ENCODE peak calls at places on chromosomes 11 and 22, in five cellular contexts. One of them, this sample, is unnamed.

GRCh38 chr11:114610984-114611944 is 15.7 kb upstream of the NXPE4 start:
- DNase-seq in SK-N-SH: no peak
- DNase-seq in GM12878: no peak
- DNase-seq in K562: no peak
- DNase-seq in HepG2: no peak
- DNase-seq in this sample: no peak

GRCh38 chr11:129280027-129280811 is 88.1 kb upstream of the ARHGAP32 start:
- DNase-seq in GM12878: no peak
- DNase-seq in K562: no peak
- DNase-seq in HepG2: peak; percentile 58
- DNase-seq in SK-N-SH: peak; percentile 34
- DNase-seq in this sample: no peak

GRCh38 chr22:50719814-50720300 is 18.1 kb upstream of the ACR start:
- DNase-seq in SK-N-SH: no peak
- DNase-seq in GM12878: no peak
- DNase-seq in HepG2: no peak
- DNase-seq in K562: no peak
- DNase-seq in this sample: no peak

GRCh38 chr11:32792948-32793475 is 1.4 kb downstream of the CCDC73 start:
- DNase-seq in GM12878: peak; percentile 26
- DNase-seq in HepG2: peak; percentile 21
- DNase-seq in K562: peak; percentile 43
- DNase-seq in SK-N-SH: peak; percentile 39
- DNase-seq in this sample: no peak

GRCh38 chr22:36039125-36039524 is 10.5 kb upstream of the RBFOX2 start:
- DNase-seq in K562: no peak
- DNase-seq in HepG2: no peak
- DNase-seq in GM12878: no peak
- DNase-seq in SK-N-SH: no peak
- DNase-seq in this sample: no peak

GRCh38 chr22:36913431-36914382 is at the start of gene CSF2RB:
- DNase-seq in K562: no peak
- DNase-seq in GM12878: no peak
- DNase-seq in SK-N-SH: no peak
- DNase-seq in HepG2: no peak
- DNase-seq in this sample: peak; percentile 93

GRCh38 chr22:23072911-23073491 is 2.7 kb downstream of the GNAZ start:
- DNase-seq in SK-N-SH: no peak
- DNase-seq in HepG2: no peak
- DNase-seq in GM12878: no peak
- DNase-seq in K562: no peak
- DNase-seq in this sample: no peak

GRCh38 chr11:12556155-12556554 is 118.1 kb upstream of the TEAD1 start:
- DNase-seq in SK-N-SH: no peak
- DNase-seq in GM12878: no peak
- DNase-seq in K562: no peak
- DNase-seq in HepG2: no peak
- DNase-seq in this sample: no peak

GRCh38 chr11:3906166-3906565 is 50.7 kb downstream of the STIM1 start:
- DNase-seq in SK-N-SH: no peak
- DNase-seq in HepG2: no peak
- DNase-seq in GM12878: no peak
- DNase-seq in K562: no peak
- DNase-seq in this sample: no peak

GRCh38 chr22:32836286-32836859 is 34.9 kb downstream of the TIMP3 start:
- DNase-seq in K562: peak; percentile 33
- DNase-seq in HepG2: peak; percentile 11
- DNase-seq in SK-N-SH: peak; percentile 51
- DNase-seq in GM12878: no peak
- DNase-seq in this sample: no peak

GRCh38 chr11:130672911-130673310 is 224.5 kb downstream of the ADAMTS15 start:
- DNase-seq in K562: no peak
- DNase-seq in HepG2: no peak
- DNase-seq in GM12878: no peak
- DNase-seq in SK-N-SH: no peak
- DNase-seq in this sample: no peak

GRCh38 chr11:116093065-116093464 is 588.9 kb upstream of the CADM1 start:
- DNase-seq in HepG2: no peak
- DNase-seq in K562: no peak
- DNase-seq in GM12878: no peak
- DNase-seq in SK-N-SH: no peak
- DNase-seq in this sample: no peak

GRCh38 chr11:79609511-79609910 is 168.7 kb upstream of the TENM4 start:
- DNase-seq in HepG2: no peak
- DNase-seq in GM12878: no peak
- DNase-seq in SK-N-SH: no peak
- DNase-seq in K562: no peak
- DNase-seq in this sample: no peak

GRCh38 chr11:12134239-12134590 is 23.8 kb downstream of the MICAL2 start:
- DNase-seq in HepG2: no peak
- DNase-seq in K562: no peak
- DNase-seq in SK-N-SH: no peak
- DNase-seq in GM12878: no peak
- DNase-seq in this sample: no peak

GRCh38 chr11:117658809-117659208 is 138.2 kb downstream of the DSCAML1 start:
- DNase-seq in HepG2: no peak
- DNase-seq in K562: no peak
- DNase-seq in GM12878: no peak
- DNase-seq in SK-N-SH: no peak
- DNase-seq in this sample: no peak

GRCh38 chr11:8906629-8907028 is 4.4 kb upstream of the AKIP1 start:
- DNase-seq in GM12878: no peak
- DNase-seq in HepG2: no peak
- DNase-seq in SK-N-SH: no peak
- DNase-seq in K562: no peak
- DNase-seq in this sample: no peak

GRCh38 chr22:47195676-47196492 is 433.4 kb downstream of the TBC1D22A start:
- DNase-seq in SK-N-SH: peak; percentile 26
- DNase-seq in K562: no peak
- DNase-seq in HepG2: no peak
- DNase-seq in GM12878: no peak
- DNase-seq in this sample: no peak

GRCh38 chr11:1936072-1936780 is 10.9 kb upstream of the MRPL23 start:
- DNase-seq in HepG2: no peak
- DNase-seq in SK-N-SH: peak; percentile 32
- DNase-seq in GM12878: no peak
- DNase-seq in K562: no peak
- DNase-seq in this sample: no peak

GRCh38 chr11:120523196-120523595 is 11.6 kb downstream of the GRIK4 start:
- DNase-seq in K562: no peak
- DNase-seq in SK-N-SH: no peak
- DNase-seq in GM12878: no peak
- DNase-seq in HepG2: no peak
- DNase-seq in this sample: no peak

GRCh38 chr22:47484960-47485571 is 722.6 kb downstream of the TBC1D22A start:
- DNase-seq in K562: no peak
- DNase-seq in SK-N-SH: no peak
- DNase-seq in GM12878: no peak
- DNase-seq in HepG2: no peak
- DNase-seq in this sample: no peak

GRCh38 chr11:2137202-2138071 is 1.8 kb downstream of the IGF2 start:
- DNase-seq in GM12878: no peak
- DNase-seq in SK-N-SH: peak; percentile 95
- DNase-seq in K562: peak; percentile 88
- DNase-seq in HepG2: peak; percentile 80
- DNase-seq in this sample: no peak

GRCh38 chr11:115745041-115745440 is 240.8 kb upstream of the CADM1 start:
- DNase-seq in HepG2: no peak
- DNase-seq in GM12878: no peak
- DNase-seq in K562: no peak
- DNase-seq in SK-N-SH: no peak
- DNase-seq in this sample: no peak

GRCh38 chr11:48043111-48043997 is 63.0 kb downstream of the PTPRJ start:
- DNase-seq in GM12878: no peak
- DNase-seq in HepG2: no peak
- DNase-seq in K562: no peak
- DNase-seq in SK-N-SH: no peak
- DNase-seq in this sample: peak; percentile 66

GRCh38 chr11:57224126-57224525 is 12.9 kb downstream of the APLNR start:
- DNase-seq in SK-N-SH: no peak
- DNase-seq in HepG2: no peak
- DNase-seq in GM12878: no peak
- DNase-seq in K562: no peak
- DNase-seq in this sample: no peak

GRCh38 chr22:48644108-48644507 is 1183.6 kb downstream of the BRD1 start:
- DNase-seq in K562: no peak
- DNase-seq in SK-N-SH: no peak
- DNase-seq in HepG2: peak; percentile 46
- DNase-seq in GM12878: no peak
- DNase-seq in this sample: no peak

GRCh38 chr11:75855191-75855590 is 40.2 kb downstream of the UVRAG start:
- DNase-seq in HepG2: no peak
- DNase-seq in GM12878: no peak
- DNase-seq in SK-N-SH: no peak
- DNase-seq in K562: no peak
- DNase-seq in this sample: no peak

GRCh38 chr11:124740277-124740882 is 638 bp downstream of the NRGN start:
- DNase-seq in SK-N-SH: peak; percentile 76
- DNase-seq in GM12878: no peak
- DNase-seq in HepG2: no peak
- DNase-seq in K562: no peak
- DNase-seq in this sample: peak; percentile 56

GRCh38 chr22:40797427-40797826 is 21.7 kb downstream of the SLC25A17 start:
- DNase-seq in K562: no peak
- DNase-seq in SK-N-SH: no peak
- DNase-seq in GM12878: no peak
- DNase-seq in HepG2: no peak
- DNase-seq in this sample: no peak

GRCh38 chr11:15687342-15687741 is 572.6 kb downstream of the INSC start:
- DNase-seq in K562: no peak
- DNase-seq in HepG2: no peak
- DNase-seq in GM12878: no peak
- DNase-seq in SK-N-SH: no peak
- DNase-seq in this sample: no peak

GRCh38 chr11:76765863-76766350 is 17.2 kb upstream of the TSKU start:
- DNase-seq in HepG2: peak; percentile 43
- DNase-seq in K562: no peak
- DNase-seq in GM12878: no peak
- DNase-seq in SK-N-SH: no peak
- DNase-seq in this sample: no peak

GRCh38 chr11:96324912-96325311 is 18.1 kb downstream of the MAML2 start:
- DNase-seq in HepG2: no peak
- DNase-seq in SK-N-SH: no peak
- DNase-seq in K562: no peak
- DNase-seq in GM12878: no peak
- DNase-seq in this sample: no peak

GRCh38 chr11:61601512-61601911 is 20.6 kb upstream of the SYT7 start:
- DNase-seq in K562: no peak
- DNase-seq in GM12878: no peak
- DNase-seq in SK-N-SH: no peak
- DNase-seq in HepG2: peak; percentile 88
- DNase-seq in this sample: no peak

GRCh38 chr11:8768625-8769333 is 86.2 kb downstream of the RPL27A start:
- DNase-seq in SK-N-SH: no peak
- DNase-seq in GM12878: no peak
- DNase-seq in HepG2: peak; percentile 39
- DNase-seq in K562: peak; percentile 64
- DNase-seq in this sample: no peak

DNA sequence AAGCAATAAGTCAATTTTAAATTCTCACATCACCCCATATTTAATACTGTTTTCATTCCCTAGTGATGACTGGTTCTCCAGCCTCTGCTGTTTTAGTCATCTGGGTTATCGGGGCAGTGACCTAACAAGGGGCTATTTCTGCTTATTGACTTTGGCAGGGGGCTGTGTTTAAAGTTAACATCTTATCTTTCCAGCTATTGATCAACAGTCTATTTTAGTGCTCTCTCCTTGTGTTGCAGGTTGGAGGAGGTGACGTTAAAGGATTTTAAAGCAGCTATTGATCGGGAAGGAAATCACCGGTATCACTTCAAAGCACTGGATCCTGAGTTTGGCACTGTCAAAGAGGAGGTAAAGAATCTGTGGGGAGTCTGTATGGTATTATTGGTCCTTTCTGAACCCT is 7.7 kb upstream of the DLAT start:
- DNase-seq in GM12878: no peak
- DNase-seq in HepG2: peak; percentile 35
- DNase-seq in K562: no peak
- DNase-seq in SK-N-SH: no peak
- DNase-seq in this sample: no peak
- TF ChIP-seq REST in GM12878: no peak
- TF ChIP-seq REST in HepG2: peak; percentile 20
- TF ChIP-seq REST in K562: no peak
- TF ChIP-seq REST in SK-N-SH: no peak
- TF ChIP-seq REST in this sample: no peak

GRCh38 chr22:39556970-39557811 is 13.4 kb upstream of the CACNA1I start:
- DNase-seq in K562: peak; percentile 61
- DNase-seq in SK-N-SH: peak; percentile 71
- DNase-seq in GM12878: no peak
- DNase-seq in HepG2: no peak
- DNase-seq in this sample: no peak
- TF ChIP-seq GABPA in K562: no peak
- TF ChIP-seq GABPA in SK-N-SH: no peak
- TF ChIP-seq GABPA in GM12878: no peak
- TF ChIP-seq GABPA in HepG2: no peak
- TF ChIP-seq GABPA in this sample: no peak

GRCh38 chr22:17786435-17787158 is 12.3 kb upstream of the BID start:
- DNase-seq in HepG2: peak; percentile 91
- DNase-seq in GM12878: no peak
- DNase-seq in SK-N-SH: no peak
- DNase-seq in K562: peak; percentile 88
- DNase-seq in this sample: no peak
- TF ChIP-seq REST in HepG2: no peak
- TF ChIP-seq REST in GM12878: no peak
- TF ChIP-seq REST in SK-N-SH: no peak
- TF ChIP-seq REST in K562: peak; percentile 7
- TF ChIP-seq REST in this sample: no peak

DNA sequence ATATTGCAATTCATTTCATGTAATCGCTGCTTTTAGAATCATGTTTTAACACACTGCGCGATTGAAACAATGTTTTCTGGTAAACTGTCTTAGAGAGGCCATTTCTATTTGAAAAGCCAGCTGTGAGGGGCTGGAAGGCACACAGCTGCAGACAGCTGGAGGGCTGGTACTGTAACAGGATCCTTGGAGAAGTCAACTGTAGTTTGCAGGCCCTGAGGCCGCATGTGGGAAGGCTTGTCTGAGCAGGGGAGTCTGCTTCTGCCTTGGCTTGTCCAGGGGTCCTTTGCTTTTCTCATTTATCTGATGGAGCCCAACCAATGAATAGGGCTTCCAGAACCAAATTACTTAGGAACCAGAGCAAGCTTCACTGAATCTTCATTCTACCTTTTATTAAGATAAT is 313.5 kb downstream of the BLID start:
- DNase-seq in K562: no peak
- DNase-seq in HepG2: no peak
- DNase-seq in SK-N-SH: no peak
- DNase-seq in GM12878: no peak
- DNase-seq in this sample: no peak
- TF ChIP-seq GABPA in K562: no peak
- TF ChIP-seq GABPA in HepG2: no peak
- TF ChIP-seq GABPA in SK-N-SH: no peak
- TF ChIP-seq GABPA in GM12878: no peak
- TF ChIP-seq GABPA in this sample: no peak